ENCODE peak calls at places on chromosomes 1 and 21, in four cellular contexts. D is transverse colon, C is K562, A is sigmoid colon. M is an unnamed sample. For H3K4me1, the result is how much of the 10 kb centered on the place peaks cover.

GRCh38 chr21:27475363-27475955 is 508.6 kb upstream of the ADAMTS5 start:
- DNase-seq in D (no peak), C (no peak), A (no peak), M (no peak)

GRCh38 chr1:230215529-230215928 is 148.5 kb downstream of the GALNT2 start:
- DNase-seq in D (no peak), C (no peak), A (no peak), M (no peak)

GRCh38 chr1:6880951-6881690 is 95.9 kb downstream of the CAMTA1 start:
- DNase-seq in D (no peak), C (no peak), A (no peak), M (no peak)

GRCh38 chr1:204961765-204962419 is 81.1 kb upstream of the CNTN2 start:
- DNase-seq in D (no peak), C (no peak), A (no peak), M (no peak)

GRCh38 chr1:22447581-22448215 is 4.0 kb upstream of the ZBTB40 start:
- DNase-seq in D (no peak), C (peak), A (no peak), M (no peak)

GRCh38 chr1:117142200-117142599 is 20.7 kb upstream of the TRIM45 start:
- DNase-seq in D (no peak), C (no peak), A (no peak), M (no peak)

GRCh38 chr1:116508984-116509980 is 61.5 kb downstream of the CD58 start:
- DNase-seq in D (peak), C (peak), A (no peak), M (no peak)

GRCh38 chr1:203621559-203622130 is 5.0 kb upstream of the ATP2B4 start:
- DNase-seq in D (no peak), C (no peak), A (no peak), M (no peak)

GRCh38 chr21:38175321-38175720 is 81.5 kb upstream of the KCNJ15 start:
- DNase-seq in D (no peak), C (no peak), A (no peak), M (no peak)

GRCh38 chr1:94769551-94769950 is 50.6 kb upstream of the SLC44A3 start:
- DNase-seq in D (no peak), C (no peak), A (no peak), M (no peak)

GRCh38 chr1:80520949-80521348 is 1279.8 kb upstream of the ADGRL2 start:
- DNase-seq in D (no peak), C (no peak), A (no peak), M (no peak)

GRCh38 chr1:205791568-205792180 is 16.4 kb upstream of the RAB29 start:
- DNase-seq in D (peak), C (peak), A (no peak), M (no peak)

GRCh38 chr1:25862785-25863485 is 3.7 kb upstream of the AUNIP start:
- DNase-seq in D (no peak), C (no peak), A (peak), M (peak)

GRCh38 chr1:89719502-89720306 is 86.8 kb downstream of the LRRC8C start:
- DNase-seq in D (no peak), C (no peak), A (no peak), M (no peak)

GRCh38 chr1:156140879-156141707 is 12.3 kb upstream of the SEMA4A start:
- DNase-seq in D (no peak), C (peak), A (no peak), M (no peak)

GRCh38 chr1:203096566-203096965 is 10.8 kb upstream of the MYOG start:
- DNase-seq in D (no peak), C (no peak), A (no peak), M (no peak)

GRCh38 chr1:222064388-222065201 is 322.7 kb upstream of the DUSP10 start:
- DNase-seq in D (no peak), C (no peak), A (no peak), M (no peak)

GRCh38 chr1:43774359-43774758 is 67.0 kb downstream of the ST3GAL3 start:
- DNase-seq in D (no peak), C (no peak), A (no peak), M (no peak)

GRCh38 chr21:31282095-31282709 is 61.9 kb downstream of the TIAM1 start:
- DNase-seq in D (peak), C (peak), A (no peak), M (no peak)

GRCh38 chr1:31646259-31646960 is 1.7 kb upstream of the PEF1 start:
- DNase-seq in D (no peak), C (no peak), A (no peak), M (no peak)

GRCh38 chr1:31644560-31645273 is at the start of gene PEF1:
- DNase-seq in D (peak), C (peak), A (peak), M (peak)

GRCh38 chr1:31643976-31644559 is 608 bp downstream of the PEF1 start:
- DNase-seq in D (no peak), C (no peak), A (no peak), M (peak)

GRCh38 chr1:31647106-31647505 is 2.4 kb upstream of the PEF1 start:
- DNase-seq in D (no peak), C (no peak), A (peak), M (peak)

GRCh38 chr1:31645274-31645568 is 545 bp upstream of the PEF1 start:
- DNase-seq in D (no peak), C (no peak), A (no peak), M (no peak)
- TF ChIP-seq POLR2AphosphoS5 in D (no peak), C (no peak), A (no peak), M (no peak)

DNA sequence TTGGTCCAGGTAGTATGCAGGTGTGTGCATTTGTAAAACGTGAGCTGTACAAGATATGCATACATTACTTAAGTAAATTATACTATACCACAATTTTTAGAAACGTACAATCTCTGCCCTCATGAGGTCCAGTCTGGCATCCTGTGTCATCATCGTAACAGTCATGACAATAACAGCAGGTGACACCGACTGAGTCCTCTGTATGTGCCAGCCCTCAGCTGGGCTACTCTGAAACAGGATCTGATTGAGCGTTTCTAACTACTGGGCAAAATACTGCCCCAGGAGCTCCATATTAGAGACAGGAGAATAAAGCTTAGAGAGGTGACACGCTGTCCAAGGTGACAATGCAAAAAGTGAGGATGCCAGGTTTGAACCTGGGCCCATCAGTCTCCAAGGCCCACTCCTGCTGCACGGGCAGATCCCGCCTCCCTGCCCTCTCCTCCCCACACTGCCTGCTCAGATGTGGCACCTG is 47.2 kb upstream of the ECE1 start:
- DNase-seq in D (no peak), C (no peak), A (no peak), M (no peak)
- H3K4me1 ChIP-seq in D (half or more), C (under half), A (half or more), M (half or more)

GRCh38 chr1:8061210-8061609 is 35.1 kb upstream of the ERRFI1 start:
- DNase-seq in D (no peak), C (no peak), A (no peak), M (no peak)
- TF ChIP-seq POLR2AphosphoS5 in D (peak), C (no peak), A (peak), M (peak)

GRCh38 chr1:101026394-101026788 is 807 bp upstream of the DPH5 start:
- DNase-seq in D (no peak), C (no peak), A (no peak), M (no peak)
- H3K4me1 ChIP-seq in D (under half), C (under half), A (under half), M (under half)

GRCh38 chr21:16589499-16589898 is 859.7 kb downstream of the USP25 start:
- DNase-seq in D (no peak), C (no peak), A (no peak), M (no peak)

GRCh38 chr21:16587671-16588379 is 858.0 kb downstream of the USP25 start:
- DNase-seq in D (no peak), C (no peak), A (peak), M (no peak)

GRCh38 chr21:16589046-16589445 is 859.3 kb downstream of the USP25 start:
- DNase-seq in D (no peak), C (no peak), A (no peak), M (no peak)

GRCh38 chr21:16588433-16588860 is 858.7 kb downstream of the USP25 start:
- DNase-seq in D (peak), C (no peak), A (peak), M (peak)

GRCh38 chr21:16587141-16587570 is 857.4 kb downstream of the USP25 start:
- DNase-seq in D (peak), C (no peak), A (peak), M (peak)
- TF ChIP-seq POLR2AphosphoS5 in D (no peak), C (no peak), A (peak), M (no peak)

DNA sequence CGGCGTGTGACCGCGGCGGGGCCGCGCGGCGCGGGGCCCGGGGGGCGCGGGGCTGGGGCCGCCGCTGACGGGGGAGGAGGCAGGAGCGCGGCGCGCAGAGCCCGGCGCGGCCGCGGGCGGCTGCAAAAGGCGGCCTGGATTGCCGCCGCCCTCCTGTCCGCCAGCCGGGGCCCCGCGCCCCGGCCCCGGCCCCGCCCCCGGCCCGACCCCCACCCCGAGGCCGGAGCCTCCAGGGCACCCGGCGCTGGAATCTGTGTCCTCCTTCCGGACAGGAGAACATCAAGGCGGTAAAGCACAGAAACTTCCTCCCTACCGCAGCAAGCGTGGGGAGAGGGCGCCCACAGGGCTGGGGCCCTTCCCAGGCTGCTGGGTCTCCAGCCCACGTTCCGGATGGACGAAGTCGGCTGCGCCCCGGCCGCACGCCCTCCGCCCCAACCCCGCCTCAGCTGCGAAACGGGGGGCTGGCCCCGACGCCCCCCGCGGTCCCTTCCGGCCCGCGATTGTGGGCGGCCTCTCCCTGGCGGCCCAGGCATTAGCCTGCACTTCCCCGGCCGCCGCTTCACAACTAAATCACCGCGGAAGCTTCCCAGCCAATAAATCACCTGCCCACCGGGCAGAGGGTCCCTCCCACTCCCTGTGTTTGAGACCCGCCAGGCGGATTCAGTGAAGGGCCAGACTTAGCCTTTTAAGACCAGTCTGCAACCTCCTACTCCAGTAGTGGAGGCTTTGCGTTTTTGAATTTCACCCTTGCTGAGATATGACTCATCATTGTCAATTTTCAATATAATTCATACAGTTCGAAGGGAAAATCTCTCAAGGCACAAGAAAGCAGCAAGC is 106.0 kb downstream of the SLC45A1 start:
- DNase-seq in D (peak), C (peak), A (peak), M (no peak)
- H3K4me1 ChIP-seq in D (under half), C (under half), A (half or more), M (under half)

M was measured in breast epithelium.